ENCODE peak calls at places on chromosomes 16 and 17, in four cellular contexts. D is H9, E is mesendoderm, N is IMR-90. W is an unnamed sample.
A peak's percentile ranks its signal among the peaks of the same experiment; 100 is the strongest.

GRCh38 chr17:8924595-8924994 is 40.9 kb downstream of the PIK3R5 start:
- DNase-seq in D (no peak), E (no peak), N (no peak), W (no peak)

GRCh38 chr16:76278976-76279375 is 1.8 kb downstream of the CNTNAP4 start:
- DNase-seq in D (no peak), E (peak; percentile 60), N (no peak), W (no peak)

GRCh38 chr17:83173997-83174858 is 94.8 kb downstream of the METRNL start:
- DNase-seq in D (peak; percentile 29), E (no peak), N (peak; percentile 21), W (no peak)

GRCh38 chr17:35879748-35880654 is at the start of gene CCL5:
- DNase-seq in D (no peak), E (no peak), N (peak; percentile 13), W (no peak)

GRCh38 chr16:28192811-28193529 is 18.8 kb downstream of the XPO6 start:
- DNase-seq in D (no peak), E (no peak), N (no peak), W (no peak)

GRCh38 chr16:12531937-12532336 is 271.8 kb downstream of the CPPED1 start:
- DNase-seq in D (no peak), E (no peak), N (peak; percentile 51), W (no peak)

GRCh38 chr17:5019475-5019956 is 15.7 kb downstream of the SLC52A1 start:
- DNase-seq in D (no peak), E (peak; percentile 54), N (peak; percentile 12), W (no peak)

GRCh38 chr17:7947651-7948050 is 15.6 kb downstream of the CNTROB start:
- DNase-seq in D (no peak), E (no peak), N (no peak), W (no peak)

GRCh38 chr17:9174779-9175574 is 153.7 kb downstream of the NTN1 start:
- DNase-seq in D (no peak), E (no peak), N (no peak), W (no peak)

GRCh38 chr17:37608369-37609169 is 649 bp downstream of the SYNRG start:
- DNase-seq in D (peak; percentile 79), E (peak; percentile 70), N (peak; percentile 48), W (peak; percentile 27)

GRCh38 chr17:66399441-66399840 is 97.0 kb downstream of the PRKCA start:
- DNase-seq in D (no peak), E (no peak), N (no peak), W (no peak)

GRCh38 chr16:26993511-26993910 is 73.2 kb upstream of the C16orf82 start:
- DNase-seq in D (no peak), E (no peak), N (no peak), W (no peak)

GRCh38 chr17:78855561-78856165 is 15.0 kb upstream of the USP36 start:
- DNase-seq in D (no peak), E (no peak), N (no peak), W (no peak)
- H3K56ac ChIP-seq in D (no peak overlapping the region), E (no peak overlapping the region), N (no peak overlapping the region), W (no peak overlapping the region)

GRCh38 chr17:81849457-81849856 is 10.9 kb downstream of the P4HB start:
- DNase-seq in D (no peak), E (no peak), N (no peak), W (no peak)

GRCh38 chr17:81852237-81852636 is 8.1 kb downstream of the P4HB start:
- DNase-seq in D (no peak), E (no peak), N (no peak), W (no peak)

GRCh38 chr17:81846743-81847689 is 12.2 kb upstream of the PPP1R27 start:
- DNase-seq in D (no peak), E (no peak), N (no peak), W (no peak)

GRCh38 chr17:81854974-81855774 is 5.2 kb downstream of the P4HB start:
- DNase-seq in D (no peak), E (no peak), N (no peak), W (no peak)

GRCh38 chr17:81851423-81851822 is 8.9 kb downstream of the P4HB start:
- DNase-seq in D (no peak), E (no peak), N (no peak), W (no peak)
- H3K56ac ChIP-seq in D (no peak overlapping the region), E (no peak overlapping the region), N (no peak overlapping the region), W (no peak overlapping the region)

GRCh38 chr16:64292953-64293352 is 828.9 kb downstream of the CDH11 start:
- DNase-seq in D (no peak), E (no peak), N (no peak), W (no peak)
- H3K56ac ChIP-seq in D (no peak overlapping the region), E (no peak overlapping the region), N (no peak overlapping the region), W (no peak overlapping the region)

GRCh38 chr16:47198180-47198575 is 54.4 kb upstream of the NETO2 start:
- DNase-seq in D (no peak), E (no peak), N (no peak), W (no peak)
- H3K56ac ChIP-seq in D (no peak overlapping the region), E (no peak overlapping the region), N (no peak overlapping the region), W (no peak overlapping the region)

GRCh38 chr17:63309021-63309420 is 137.1 kb downstream of the CYB561 start:
- DNase-seq in D (no peak), E (no peak), N (peak; percentile 45), W (no peak)
- H3K56ac ChIP-seq in D (no peak overlapping the region), E (no peak overlapping the region), N (no peak overlapping the region), W (no peak overlapping the region)

DNA sequence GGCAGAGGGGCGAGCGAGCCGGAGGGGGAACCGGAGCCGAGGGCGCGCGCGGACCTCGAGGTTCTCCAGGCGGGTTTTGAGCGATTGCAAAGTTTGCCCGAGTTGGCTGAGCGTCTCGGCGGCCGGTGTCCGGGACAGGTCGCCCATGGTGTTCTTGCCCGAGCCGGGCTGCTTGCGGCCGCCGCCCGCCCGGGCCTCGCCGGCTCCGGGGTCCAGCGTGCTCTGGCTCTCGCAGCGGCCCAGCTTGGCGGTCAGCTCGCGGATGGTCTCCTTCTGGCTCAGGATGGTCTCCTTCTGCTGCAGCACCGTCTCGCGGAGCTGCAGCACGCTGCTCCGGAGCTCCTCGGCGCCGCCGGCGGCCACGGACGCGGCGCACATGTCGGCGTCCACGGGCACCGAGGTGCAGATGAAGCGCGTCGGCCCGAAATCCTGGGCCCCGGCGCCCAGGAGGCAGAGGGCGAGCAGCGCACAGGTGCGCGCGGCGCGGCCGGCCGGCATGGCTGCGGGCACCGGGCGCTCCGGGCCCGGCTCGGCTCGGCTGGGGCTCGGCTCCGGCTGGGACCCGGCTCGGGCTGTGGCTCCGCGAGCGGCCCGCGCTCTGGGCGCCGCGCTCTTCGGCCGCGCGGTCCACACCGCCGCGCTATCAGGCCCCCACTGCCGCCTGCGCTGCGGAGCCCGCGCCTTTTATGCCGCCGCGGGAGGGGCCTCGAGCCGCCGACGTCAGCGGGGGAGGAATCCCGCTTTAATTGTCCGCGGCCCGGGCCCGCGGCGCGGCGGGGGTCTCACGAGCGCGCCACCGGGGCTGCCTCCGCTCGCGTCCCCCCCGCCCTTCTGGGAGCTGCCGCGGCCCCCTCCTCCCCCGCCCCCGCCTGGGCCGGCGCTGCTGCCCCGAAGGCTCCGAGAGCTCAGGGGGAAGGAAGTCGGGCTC is at the start of gene NPTX1:
- DNase-seq in D (no peak), E (no peak), N (no peak), W (peak; percentile 64)
- H3K56ac ChIP-seq in D (no peak within 1 kb of the TSS), E (no peak within 1 kb of the TSS), N (no peak within 1 kb of the TSS), W (no peak within 1 kb of the TSS)

GRCh38 chr17:81056352-81056751 is 21.4 kb downstream of the BAIAP2 start:
- DNase-seq in D (no peak), E (no peak), N (no peak), W (no peak)
- H3K56ac ChIP-seq in D (no peak overlapping the region), E (no peak overlapping the region), N (no peak overlapping the region), W (no peak overlapping the region)

GRCh38 chr16:79401782-79402181 is 198.8 kb downstream of the MAF start:
- DNase-seq in D (no peak), E (no peak), N (no peak), W (no peak)

GRCh38 chr16:79402356-79402755 is 198.2 kb downstream of the MAF start:
- DNase-seq in D (no peak), E (peak; percentile 39), N (no peak), W (no peak)

GRCh38 chr16:79403534-79403933 is 197.0 kb downstream of the MAF start:
- DNase-seq in D (no peak), E (no peak), N (no peak), W (no peak)

GRCh38 chr16:79401157-79401556 is 199.4 kb downstream of the MAF start:
- DNase-seq in D (no peak), E (no peak), N (no peak), W (no peak)

GRCh38 chr16:79402920-79403319 is 197.6 kb downstream of the MAF start:
- DNase-seq in D (no peak), E (no peak), N (no peak), W (no peak)
- H3K56ac ChIP-seq in D (no peak overlapping the region), E (no peak overlapping the region), N (no peak overlapping the region), W (no peak overlapping the region)

GRCh38 chr16:89338863-89339262 is 121.4 kb downstream of the ZNF778 start:
- DNase-seq in D (no peak), E (no peak), N (no peak), W (no peak)
- H3K56ac ChIP-seq in D (no peak overlapping the region), E (no peak overlapping the region), N (no peak overlapping the region), W (no peak overlapping the region)

GRCh38 chr16:80459331-80459777 is 81.4 kb upstream of the DYNLRB2 start:
- DNase-seq in D (no peak), E (peak; percentile 71), N (no peak), W (no peak)

GRCh38 chr16:80463303-80463702 is 77.5 kb upstream of the DYNLRB2 start:
- DNase-seq in D (no peak), E (no peak), N (no peak), W (no peak)

GRCh38 chr16:80462902-80463301 is 77.9 kb upstream of the DYNLRB2 start:
- DNase-seq in D (no peak), E (no peak), N (no peak), W (no peak)

GRCh38 chr16:80460988-80461387 is 79.8 kb upstream of the DYNLRB2 start:
- DNase-seq in D (no peak), E (no peak), N (no peak), W (no peak)

GRCh38 chr16:80460004-80460403 is 80.8 kb upstream of the DYNLRB2 start:
- DNase-seq in D (no peak), E (no peak), N (no peak), W (no peak)
- H3K56ac ChIP-seq in D (no peak overlapping the region), E (no peak overlapping the region), N (no peak overlapping the region), W (no peak overlapping the region)